ENCODE peak calls at places on chromosomes 2 and 18, in five cellular contexts. K is heart right ventricle, F is left ventricle myocardium inferior, W is right cardiac atrium, H is HL-60. Z is an unnamed sample.

GRCh38 chr2:26922638-26923466 is 47.6 kb upstream of the MAPRE3 start:
- DNase-seq in H (peak; percentile 30), W (no peak), F (peak; percentile 34), K (peak; percentile 42), Z (no peak)

GRCh38 chr18:21366896-21367295 is 124.9 kb downstream of the GREB1L start:
- DNase-seq in K (no peak), F (no peak), W (no peak), H (no peak), Z (no peak)

GRCh38 chr2:145799595-145800108 is 1279.7 kb upstream of the ZEB2 start:
- DNase-seq in K (no peak), W (no peak), F (no peak), H (no peak), Z (no peak)

GRCh38 chr2:227188292-227188691 is 23.9 kb downstream of the COL4A3 start:
- DNase-seq in F (no peak), W (no peak), H (no peak), K (peak; percentile 72), Z (no peak)

GRCh38 chr18:26301681-26302080 is 75.4 kb downstream of the TAF4B start:
- DNase-seq in H (no peak), K (no peak), F (no peak), W (no peak), Z (no peak)

GRCh38 chr2:41828052-41828643 is 219.7 kb upstream of the PKDCC start:
- DNase-seq in F (no peak), K (no peak), H (no peak), W (no peak), Z (no peak)

GRCh38 chr2:178008636-178009289 is 63.8 kb downstream of the PDE11A start:
- DNase-seq in W (peak; percentile 62), K (peak; percentile 46), F (peak; percentile 27), H (no peak), Z (no peak)

GRCh38 chr18:8765692-8766463 is 60.5 kb downstream of the MTCL1 start:
- DNase-seq in F (no peak), H (no peak), K (no peak), W (no peak), Z (no peak)

GRCh38 chr18:21262244-21262643 is 20.2 kb downstream of the GREB1L start:
- DNase-seq in H (no peak), K (no peak), F (no peak), W (no peak), Z (no peak)

GRCh38 chr2:8346238-8346637 is 335.6 kb upstream of the ID2 start:
- DNase-seq in W (no peak), F (no peak), H (no peak), K (no peak), Z (no peak)

GRCh38 chr2:96163768-96164429 is 18.7 kb upstream of the DUSP2 start:
- DNase-seq in F (no peak), W (no peak), H (no peak), K (no peak), Z (no peak)

GRCh38 chr2:131542438-131543384 is 15.0 kb downstream of the CCDC74A start:
- DNase-seq in F (no peak), W (no peak), K (no peak), H (no peak), Z (no peak)

GRCh38 chr2:64548795-64549194 is 24.7 kb downstream of the AFTPH start:
- DNase-seq in H (no peak), K (no peak), W (no peak), F (no peak), Z (no peak)

GRCh38 chr2:200324362-200324761 is 17.9 kb downstream of the SPATS2L start:
- DNase-seq in F (no peak), H (no peak), K (no peak), W (no peak), Z (no peak)

GRCh38 chr2:57443985-57444501 is 602.6 kb upstream of the VRK2 start:
- DNase-seq in W (no peak), F (no peak), K (no peak), H (peak; percentile 84), Z (no peak)

GRCh38 chr18:11871501-11871900 is 20.3 kb downstream of the CHMP1B start:
- DNase-seq in F (no peak), K (no peak), W (no peak), H (no peak), Z (no peak)

DNA sequence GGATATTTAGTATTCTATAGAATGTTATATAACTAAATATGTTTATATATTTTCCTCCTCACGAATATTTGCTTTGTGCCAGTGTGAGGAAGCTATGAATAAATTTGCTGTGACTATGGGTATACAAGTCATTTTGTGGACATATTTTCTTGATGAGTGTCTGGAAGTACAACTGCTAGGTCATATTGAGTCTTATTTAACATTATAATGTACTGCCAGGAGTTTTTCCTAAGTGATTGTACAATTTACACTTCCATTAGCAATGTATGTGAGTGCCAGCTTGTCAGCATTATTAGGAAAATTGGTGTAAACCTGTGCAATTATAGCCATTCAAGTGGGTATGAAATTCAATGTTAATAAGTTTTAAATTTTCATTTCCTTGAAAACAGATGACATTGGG is 1328.9 kb upstream of the TMEFF2 start:
- DNase-seq in F (no peak), H (no peak), K (no peak), W (no peak), Z (no peak)
- H3K27ac ChIP-seq in F (no peak overlapping the region), H (no peak overlapping the region), K (no peak overlapping the region), W (no peak overlapping the region), Z (no peak overlapping the region)

GRCh38 chr2:9782197-9782719 is 61.0 kb upstream of the TAF1B start:
- DNase-seq in W (no peak), H (no peak), K (no peak), F (no peak), Z (peak; percentile 43)
- H3K27ac ChIP-seq in W (no peak overlapping the region), H (no peak overlapping the region), K (no peak overlapping the region), F (no peak overlapping the region), Z (no peak overlapping the region)

DNA sequence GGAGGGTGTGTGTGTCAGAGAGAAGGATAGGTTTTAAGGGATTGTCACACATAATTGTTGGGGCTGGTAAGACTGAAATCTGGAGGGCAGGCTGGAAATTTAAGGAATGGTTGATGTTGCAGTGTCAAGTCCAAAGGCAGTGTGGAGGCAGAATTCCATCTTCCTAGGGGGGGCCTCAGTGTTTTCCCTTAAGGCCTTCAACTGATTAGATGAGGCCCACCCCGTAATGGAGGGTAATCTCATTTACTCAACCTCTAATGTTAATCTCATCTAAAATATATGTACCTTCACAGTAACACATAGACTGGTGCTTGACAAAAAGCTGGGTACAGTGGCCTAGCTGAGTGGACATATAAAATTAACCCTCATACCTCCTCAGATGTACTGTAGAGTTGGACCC is 30.9 kb upstream of the RPIA start:
- DNase-seq in K (no peak), F (no peak), H (no peak), W (no peak), Z (no peak)
- H3K27ac ChIP-seq in K (no peak overlapping the region), F (peak overlapping the region; percentile 85), H (no peak overlapping the region), W (no peak overlapping the region), Z (no peak overlapping the region)

GRCh38 chr2:170345607-170346006 is 167.7 kb downstream of the MYO3B start:
- DNase-seq in W (no peak), H (no peak), F (no peak), K (no peak), Z (no peak)
- H3K27ac ChIP-seq in W (no peak overlapping the region), H (no peak overlapping the region), F (no peak overlapping the region), K (no peak overlapping the region), Z (no peak overlapping the region)